ENCODE peak calls at places on chromosomes 1 and 21, in five cellular contexts. V is activated naive CD4-positive, alpha-beta T cell treated with anti-CD3 and anti-CD28 coated beads, Interleukin-2, amount 50 U/mL, for 72 hours; L is stimulated activated CD4-positive, alpha-beta T cell treated with anti-CD3 and anti-CD28 coated beads, Interleukin-2, amount 100 ng/mL, for 48 hours; D is HFF-Myc; F is cardiac septum. Q is an unnamed sample.

GRCh38 chr1:235018720-235019444 is 109.8 kb downstream of the TOMM20 start:
- DNase-seq in L (no peak), F (no peak), D (no peak), V (no peak), Q (no peak)

GRCh38 chr1:201146626-201147390 is 7.5 kb downstream of the TMEM9 start:
- DNase-seq in L (no peak), F (peak), V (no peak), D (no peak), Q (no peak)

GRCh38 chr1:43315963-43316737 is 15.4 kb downstream of the TIE1 start:
- DNase-seq in F (peak), D (no peak), L (no peak), V (no peak), Q (no peak)

GRCh38 chr21:41170442-41170841 is 2.5 kb downstream of the BACE2 start:
- DNase-seq in F (no peak), L (peak), V (peak), D (no peak), Q (no peak)

GRCh38 chr21:37984416-37984815 is 68.2 kb upstream of the KCNJ6 start:
- DNase-seq in L (no peak), V (no peak), D (no peak), F (no peak), Q (no peak)

GRCh38 chr21:34367320-34367935 is 3.6 kb downstream of the KCNE2 start:
- DNase-seq in L (peak), D (peak), F (no peak), V (peak), Q (peak)

GRCh38 chr1:155981266-155982088 is 3.1 kb upstream of the ARHGEF2 start:
- DNase-seq in F (peak), V (no peak), D (no peak), L (no peak), Q (no peak)

GRCh38 chr1:235942625-235942934 is 75.9 kb upstream of the LYST start:
- DNase-seq in V (no peak), D (no peak), F (no peak), L (no peak), Q (no peak)

GRCh38 chr21:36113647-36114428 is 21.0 kb upstream of the CBR3 start:
- DNase-seq in D (no peak), V (no peak), L (no peak), F (no peak), Q (no peak)

GRCh38 chr1:3213730-3214129 is 144.7 kb downstream of the PRDM16 start:
- DNase-seq in F (no peak), D (no peak), V (no peak), L (no peak), Q (no peak)

GRCh38 chr1:245207056-245207638 is 52.4 kb downstream of the KIF26B start:
- DNase-seq in F (no peak), D (no peak), L (no peak), V (no peak), Q (no peak)